ENCODE peak calls at places on chromosomes 16 and 17, in six cellular contexts. N, B, R, P, Q and G are unnamed samples.
A peak's percentile ranks its signal among the peaks of the same experiment; 100 is the strongest.

GRCh38 chr16:3054965-3055733 is 8.8 kb downstream of the MMP25 start:
- DNase-seq in B (no peak), R (no peak), Q (no peak), N (no peak), P (no peak), G (no peak)

GRCh38 chr17:35537569-35538209 is at the start of gene SLFN12L:
- DNase-seq in B (no peak), Q (no peak), N (no peak), P (no peak), R (no peak), G (no peak)

GRCh38 chr17:9233761-9234160 is 212.5 kb downstream of the NTN1 start:
- DNase-seq in P (no peak), B (no peak), N (no peak), R (no peak), Q (no peak), G (no peak)

GRCh38 chr16:88681084-88681680 is 5.1 kb downstream of the SNAI3 start:
- DNase-seq in Q (peak; percentile 14), R (peak; percentile 77), P (no peak), B (peak; percentile 59), N (no peak), G (peak; percentile 90)

GRCh38 chr16:23185661-23186060 is 3.1 kb downstream of the SCNN1G start:
- DNase-seq in R (no peak), Q (no peak), N (no peak), P (no peak), B (no peak), G (no peak)

GRCh38 chr17:57255776-57256681 is at the start of gene MSI2:
- DNase-seq in R (peak; percentile 95), P (peak; percentile 92), B (peak; percentile 68), N (peak; percentile 97), Q (peak; percentile 76), G (peak; percentile 96)

GRCh38 chr16:23280483-23280967 is 21.6 kb upstream of the SCNN1B start:
- DNase-seq in N (no peak), P (no peak), B (no peak), Q (peak; percentile 90), R (no peak), G (no peak)

GRCh38 chr17:19762515-19762961 is 14.4 kb upstream of the ALDH3A1 start:
- DNase-seq in B (peak; percentile 97), Q (peak; percentile 35), N (peak; percentile 85), R (peak; percentile 84), P (peak; percentile 84), G (peak; percentile 99)

GRCh38 chr16:22659933-22660332 is 149.2 kb downstream of the NPIPB5 start:
- DNase-seq in N (peak; percentile 44), B (no peak), R (peak; percentile 55), Q (no peak), P (no peak), G (peak; percentile 34)

GRCh38 chr17:13114601-13115024 is 96.8 kb upstream of the ELAC2 start:
- DNase-seq in N (no peak), P (peak; percentile 76), R (peak; percentile 43), Q (peak; percentile 6), B (peak; percentile 63), G (peak; percentile 89)

GRCh38 chr17:41835800-41836549 is at the start of gene NT5C3B:
- DNase-seq in Q (peak; percentile 9), P (peak; percentile 76), B (peak; percentile 93), R (peak; percentile 56), N (peak; percentile 83), G (peak; percentile 88)

GRCh38 chr16:9682320-9682719 is 499.9 kb downstream of the GRIN2A start:
- DNase-seq in N (no peak), B (no peak), R (no peak), Q (no peak), P (no peak), G (peak; percentile 57)

GRCh38 chr16:17413508-17413907 is 57.3 kb downstream of the XYLT1 start:
- DNase-seq in N (no peak), Q (no peak), R (no peak), P (no peak), B (no peak), G (no peak)

GRCh38 chr16:86921289-86921688 is 342.9 kb downstream of the FOXL1 start:
- DNase-seq in B (no peak), P (no peak), Q (no peak), N (no peak), R (no peak), G (no peak)

GRCh38 chr16:55498101-55498500 is 10.8 kb upstream of the LPCAT2 start:
- DNase-seq in R (no peak), P (no peak), Q (no peak), B (no peak), N (no peak), G (peak; percentile 37)

GRCh38 chr16:10552998-10553491 is 27.4 kb downstream of the EMP2 start:
- DNase-seq in B (peak; percentile 60), R (peak; percentile 34), P (peak; percentile 26), Q (no peak), N (peak; percentile 76), G (peak; percentile 86)

GRCh38 chr17:12996357-12996756 is 21.5 kb downstream of the ELAC2 start:
- DNase-seq in P (no peak), Q (no peak), R (no peak), N (no peak), B (no peak), G (no peak)

GRCh38 chr17:49071106-49071505 is 61.5 kb upstream of the B4GALNT2 start:
- DNase-seq in B (no peak), R (no peak), Q (no peak), N (no peak), P (no peak), G (no peak)

GRCh38 chr16:27769561-27770222 is 219.7 kb downstream of the KATNIP start:
- DNase-seq in B (no peak), P (no peak), R (no peak), N (no peak), Q (peak; percentile 71), G (no peak)

GRCh38 chr16:74575805-74576643 is 30.9 kb downstream of the GLG1 start:
- DNase-seq in R (no peak), Q (no peak), P (no peak), N (no peak), B (no peak), G (no peak)
- H3K4me1 ChIP-seq in R (peaks cover 5% of the 10 kb centered on the region), Q (peaks cover 12% of the 10 kb centered on the region), P (no peaks in the 10 kb centered on the region), N (no peaks in the 10 kb centered on the region), B (peaks cover 19% of the 10 kb centered on the region), G (no peaks in the 10 kb centered on the region)

GRCh38 chr17:36933174-36934143 is 3.8 kb upstream of the LHX1 start:
- DNase-seq in N (no peak), Q (no peak), B (no peak), P (no peak), R (peak; percentile 28), G (peak; percentile 73)

GRCh38 chr17:36931096-36931696 is 6.1 kb upstream of the LHX1 start:
- DNase-seq in Q (no peak), B (no peak), R (no peak), N (no peak), P (no peak), G (peak; percentile 58)

GRCh38 chr17:36934144-36934758 is 3.0 kb upstream of the LHX1 start:
- DNase-seq in B (peak; percentile 55), P (no peak), N (no peak), R (no peak), Q (no peak), G (peak; percentile 85)

GRCh38 chr17:36931697-36932382 is 5.4 kb upstream of the LHX1 start:
- DNase-seq in Q (no peak), B (no peak), P (no peak), R (no peak), N (no peak), G (peak; percentile 57)

DNA sequence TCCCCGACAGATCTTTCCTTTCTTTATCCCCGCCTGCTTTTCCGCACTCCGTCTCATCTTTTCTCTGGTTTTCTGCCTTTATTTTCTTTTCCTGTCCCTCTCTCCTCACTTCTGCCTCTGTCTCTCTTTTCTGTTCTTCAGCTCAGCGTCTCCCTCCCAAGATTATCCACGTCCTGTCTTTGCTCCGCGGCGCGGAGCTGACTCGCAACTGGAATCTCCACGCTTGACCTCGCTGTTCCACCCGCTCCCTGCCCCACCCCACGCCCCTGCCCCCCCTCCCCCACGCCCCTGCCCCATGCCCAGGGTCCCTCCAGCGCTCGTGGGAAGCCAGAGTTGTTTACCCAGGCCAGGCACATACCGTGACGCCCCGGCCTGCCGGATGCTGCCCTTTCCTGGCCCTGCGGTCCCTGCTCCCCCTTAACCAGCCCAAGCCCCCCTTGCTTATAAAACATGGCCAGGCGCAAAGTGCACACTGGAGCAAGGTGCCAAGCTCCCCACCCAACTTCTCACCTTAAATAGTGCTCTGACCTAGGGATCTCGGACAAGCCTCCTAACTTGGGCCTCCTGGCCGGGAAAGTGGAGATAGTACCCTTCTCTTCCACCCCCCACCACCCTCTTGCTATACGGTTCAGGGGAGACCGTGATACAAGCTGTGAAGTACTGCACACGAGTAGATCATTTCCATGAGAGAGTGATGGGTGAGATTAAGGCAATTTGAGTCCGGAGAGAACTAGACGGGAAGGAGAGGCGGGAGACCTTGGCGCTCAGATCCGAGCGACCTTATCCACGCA is 4.7 kb upstream of the LHX1 start:
- DNase-seq in P (no peak), R (no peak), N (no peak), B (no peak), Q (no peak), G (peak; percentile 64)
- H3K4me3 ChIP-seq in P (no peak overlapping the region), R (no peak overlapping the region), N (peak overlapping the region; percentile 39), B (no peak overlapping the region), Q (no peak overlapping the region), G (peak overlapping the region; percentile 99)

DNA sequence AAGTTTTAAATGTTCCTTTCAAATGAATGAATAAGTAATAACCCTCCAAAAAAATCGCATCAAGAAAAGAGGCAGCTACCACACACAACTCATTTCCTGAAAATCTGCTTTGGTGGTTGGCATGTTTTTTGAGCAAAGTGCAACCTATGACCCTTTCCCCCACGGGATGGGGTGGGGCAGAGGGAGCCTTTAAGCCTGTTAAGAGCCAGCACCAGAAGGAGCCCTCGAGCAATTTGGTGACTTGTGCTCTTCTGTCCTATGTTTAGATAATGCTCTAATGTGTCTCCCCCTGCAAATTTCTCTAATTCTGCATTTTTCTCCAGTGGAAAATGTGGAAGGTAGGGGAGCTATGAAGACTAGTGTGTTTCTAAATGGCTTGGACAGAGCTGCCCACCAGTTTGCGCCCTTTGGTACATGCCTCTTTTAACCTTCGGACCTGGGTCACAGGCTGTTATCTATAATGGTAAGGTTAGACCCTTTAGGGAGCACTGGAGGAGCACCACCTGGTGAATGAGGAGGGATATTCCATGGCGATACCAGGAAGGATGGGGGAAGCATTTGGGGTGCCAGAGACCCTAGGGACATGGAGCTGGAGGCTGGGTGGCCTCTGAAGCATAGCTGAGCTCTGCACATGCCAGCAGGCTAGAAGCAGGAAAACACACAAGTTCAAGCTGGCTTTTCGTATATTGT is 1.6 kb downstream of the PYCARD start:
- DNase-seq in N (no peak), P (no peak), B (no peak), Q (no peak), R (peak; percentile 35), G (no peak)
- TF ChIP-seq CTCF in N (no peak), P (no peak), B (no peak), Q (no peak), R (no peak), G (peak; percentile 16)

DNA sequence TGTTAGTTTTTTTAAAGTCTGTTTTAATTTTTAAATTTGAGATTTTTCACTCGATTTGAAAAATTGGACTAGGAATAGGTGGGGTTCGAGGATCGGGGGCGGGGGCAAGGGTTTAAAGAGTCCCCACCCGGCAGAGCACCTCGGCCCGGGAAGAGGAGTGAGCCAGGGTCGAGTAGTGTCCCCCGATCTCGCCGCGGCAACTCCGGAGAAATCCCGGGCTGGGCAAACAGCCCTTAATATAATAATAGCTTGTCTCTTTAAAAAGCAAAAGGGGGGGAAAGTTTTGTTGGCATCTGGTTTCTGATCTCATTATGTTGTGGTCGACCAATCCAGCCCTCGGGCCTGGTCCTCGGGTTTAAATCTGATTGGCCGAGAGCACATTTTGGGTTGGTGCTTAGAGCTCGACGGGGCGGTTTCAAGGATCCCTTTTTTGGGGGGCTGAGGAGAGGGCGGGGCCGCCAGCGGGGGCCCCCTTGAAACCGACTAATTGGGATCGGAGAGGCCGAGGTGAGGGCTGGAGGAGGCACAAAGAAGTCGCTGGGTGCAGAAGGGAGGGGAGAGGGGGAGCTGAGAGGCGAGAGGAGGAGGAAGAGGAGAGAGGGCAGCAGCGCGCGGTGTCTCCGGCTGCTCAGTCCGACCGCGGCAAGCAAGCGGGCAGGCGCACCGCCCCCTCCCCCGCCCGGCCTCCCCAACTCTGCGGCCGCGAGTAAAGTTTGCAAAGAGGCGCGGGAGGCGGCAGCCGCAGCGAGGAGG is at the start of gene FZD2:
- DNase-seq in N (peak; percentile 96), P (peak; percentile 95), B (peak; percentile 99), Q (peak; percentile 93), R (peak; percentile 72), G (peak; percentile 98)
- H3K4me1 ChIP-seq in N (peaks cover 7% of the 10 kb centered on the region), P (peaks cover 21% of the 10 kb centered on the region), B (peaks cover 65% of the 10 kb centered on the region), Q (peaks cover 14% of the 10 kb centered on the region), R (peaks cover 8% of the 10 kb centered on the region), G (peaks cover 3% of the 10 kb centered on the region)